ENCODE peak calls at places on chromosomes 7 and 10, in nine cellular contexts. P, L, T, E, N, K, X, C and G are unnamed samples.

GRCh38 chr7:140719711-140720110 is 23.2 kb downstream of the NDUFB2 start:
- DNase-seq in L (peak; percentile 56), T (no peak), X (no peak), E (no peak), P (no peak), K (no peak), C (peak; percentile 30), N (no peak), G (no peak)

GRCh38 chr10:133260895-133261725 is 15.6 kb downstream of the ADAM8 start:
- DNase-seq in T (peak; percentile 49), K (peak; percentile 91), L (no peak), X (no peak), C (peak; percentile 13), P (peak; percentile 73), N (peak; percentile 55), E (peak; percentile 46), G (no peak)

GRCh38 chr10:110083884-110084283 is 76.1 kb downstream of the ADD3 start:
- DNase-seq in E (no peak), L (peak; percentile 53), X (no peak), P (no peak), N (no peak), K (no peak), T (no peak), C (peak; percentile 63), G (no peak)

GRCh38 chr7:27734583-27734982 is 5.4 kb upstream of the TAX1BP1 start:
- DNase-seq in N (no peak), C (no peak), K (no peak), P (no peak), L (no peak), E (no peak), X (no peak), T (no peak), G (no peak)

GRCh38 chr7:100586266-100587025 is at the start of gene FBXO24:
- DNase-seq in C (peak; percentile 100), K (peak; percentile 100), N (peak; percentile 100), L (peak; percentile 100), X (peak; percentile 100), E (peak; percentile 100), P (peak; percentile 100), T (peak; percentile 100), G (peak; percentile 99)

GRCh38 chr7:28623105-28623730 is 210.9 kb downstream of the CREB5 start:
- DNase-seq in T (no peak), E (no peak), K (no peak), X (no peak), C (peak; percentile 82), P (no peak), L (peak; percentile 85), N (no peak), G (no peak)

GRCh38 chr10:13659887-13660544 is 73.3 kb downstream of the PRPF18 start:
- DNase-seq in L (peak; percentile 50), C (peak; percentile 48), N (peak; percentile 35), T (peak; percentile 44), P (peak; percentile 59), X (no peak), E (peak; percentile 33), K (no peak), G (peak; percentile 20)

GRCh38 chr10:33484787-33485186 is 150.3 kb upstream of the NRP1 start:
- DNase-seq in P (no peak), N (no peak), X (no peak), L (peak; percentile 66), E (no peak), K (no peak), T (no peak), C (no peak), G (no peak)

GRCh38 chr7:30447466-30447865 is 31.1 kb downstream of the NOD1 start:
- DNase-seq in L (no peak), K (no peak), E (no peak), N (no peak), P (no peak), C (no peak), X (no peak), T (no peak), G (no peak)

GRCh38 chr10:103076996-103077395 is 116.1 kb downstream of the NT5C2 start:
- DNase-seq in E (no peak), N (no peak), T (no peak), K (no peak), C (no peak), X (no peak), L (no peak), P (no peak), G (no peak)

GRCh38 chr10:48516878-48517277 is 88.0 kb downstream of the ARHGAP22 start:
- DNase-seq in T (no peak), N (no peak), E (no peak), C (no peak), L (no peak), K (no peak), P (no peak), X (peak; percentile 35), G (no peak)

GRCh38 chr10:11255796-11256444 is 238.2 kb downstream of the CELF2 start:
- DNase-seq in N (no peak), K (no peak), P (no peak), C (no peak), X (no peak), E (no peak), T (no peak), L (no peak), G (no peak)

GRCh38 chr10:25493122-25493893 is 318.5 kb downstream of the GPR158 start:
- DNase-seq in T (peak; percentile 90), K (no peak), N (no peak), P (peak; percentile 28), E (no peak), X (no peak), C (peak; percentile 97), L (peak; percentile 0), G (no peak)

GRCh38 chr10:102420443-102420809 is 210 bp upstream of the FBXL15 start:
- DNase-seq in P (peak; percentile 83), N (peak; percentile 91), C (no peak), E (no peak), K (no peak), L (no peak), T (peak; percentile 94), X (no peak), G (no peak)

GRCh38 chr7:98107313-98107691 is 640 bp downstream of the LMTK2 start:
- DNase-seq in X (no peak), N (no peak), C (no peak), T (peak; percentile 34), L (no peak), P (no peak), E (no peak), K (no peak), G (no peak)

GRCh38 chr10:133199992-133200611 is 29.9 kb upstream of the UTF1 start:
- DNase-seq in P (no peak), T (no peak), E (no peak), L (no peak), X (no peak), K (peak; percentile 66), N (no peak), C (no peak), G (no peak)

GRCh38 chr7:94647295-94647694 is 8.6 kb downstream of the SGCE start:
- DNase-seq in C (no peak), P (no peak), K (no peak), E (no peak), X (no peak), T (no peak), L (no peak), N (no peak), G (no peak)

GRCh38 chr10:94146746-94147145 is 153.0 kb downstream of the PLCE1 start:
- DNase-seq in L (no peak), T (no peak), N (no peak), K (no peak), X (no peak), P (no peak), C (no peak), E (no peak), G (no peak)
- H3K27ac ChIP-seq in L (no peak overlapping the region), T (no peak overlapping the region), N (no peak overlapping the region), K (no peak overlapping the region), X (no peak overlapping the region), P (no peak overlapping the region), C (no peak overlapping the region), E (no peak overlapping the region), G (no peak overlapping the region)

GRCh38 chr10:111968624-111969023 is 214.9 kb downstream of the GPAM start:
- DNase-seq in P (no peak), N (no peak), E (no peak), C (no peak), T (no peak), X (no peak), K (no peak), L (no peak), G (no peak)
- H3K27ac ChIP-seq in P (no peak overlapping the region), N (no peak overlapping the region), E (no peak overlapping the region), C (no peak overlapping the region), T (no peak overlapping the region), X (no peak overlapping the region), K (no peak overlapping the region), L (no peak overlapping the region), G (no peak overlapping the region)

GRCh38 chr7:2037805-2038635 is 194.7 kb downstream of the MAD1L1 start:
- DNase-seq in T (no peak), E (no peak), N (peak; percentile 82), K (peak; percentile 59), X (peak; percentile 45), C (peak; percentile 72), P (no peak), L (peak; percentile 80), G (no peak)
- H3K27ac ChIP-seq in T (no peak overlapping the region), E (peak overlapping the region; percentile 15), N (peak overlapping the region; percentile 66), K (no peak overlapping the region), X (no peak overlapping the region), C (peak overlapping the region; percentile 49), P (no peak overlapping the region), L (peak overlapping the region; percentile 56), G (no peak overlapping the region)

GRCh38 chr7:55569797-55570196 is 2.5 kb downstream of the VOPP1 start:
- DNase-seq in X (no peak), E (no peak), C (no peak), L (no peak), N (no peak), K (peak; percentile 53), P (no peak), T (no peak), G (no peak)

GRCh38 chr7:55570218-55570873 is 2.0 kb downstream of the VOPP1 start:
- DNase-seq in K (peak; percentile 37), P (no peak), C (peak; percentile 47), X (no peak), E (no peak), L (no peak), T (no peak), N (no peak), G (no peak)

GRCh38 chr7:55567495-55568070 is 4.7 kb downstream of the VOPP1 start:
- DNase-seq in C (no peak), E (no peak), L (no peak), X (no peak), N (no peak), P (no peak), T (no peak), K (no peak), G (no peak)

GRCh38 chr7:55569269-55569663 is 3.0 kb downstream of the VOPP1 start:
- DNase-seq in X (no peak), E (no peak), N (no peak), T (no peak), P (no peak), L (no peak), K (peak; percentile 51), C (no peak), G (no peak)

DNA sequence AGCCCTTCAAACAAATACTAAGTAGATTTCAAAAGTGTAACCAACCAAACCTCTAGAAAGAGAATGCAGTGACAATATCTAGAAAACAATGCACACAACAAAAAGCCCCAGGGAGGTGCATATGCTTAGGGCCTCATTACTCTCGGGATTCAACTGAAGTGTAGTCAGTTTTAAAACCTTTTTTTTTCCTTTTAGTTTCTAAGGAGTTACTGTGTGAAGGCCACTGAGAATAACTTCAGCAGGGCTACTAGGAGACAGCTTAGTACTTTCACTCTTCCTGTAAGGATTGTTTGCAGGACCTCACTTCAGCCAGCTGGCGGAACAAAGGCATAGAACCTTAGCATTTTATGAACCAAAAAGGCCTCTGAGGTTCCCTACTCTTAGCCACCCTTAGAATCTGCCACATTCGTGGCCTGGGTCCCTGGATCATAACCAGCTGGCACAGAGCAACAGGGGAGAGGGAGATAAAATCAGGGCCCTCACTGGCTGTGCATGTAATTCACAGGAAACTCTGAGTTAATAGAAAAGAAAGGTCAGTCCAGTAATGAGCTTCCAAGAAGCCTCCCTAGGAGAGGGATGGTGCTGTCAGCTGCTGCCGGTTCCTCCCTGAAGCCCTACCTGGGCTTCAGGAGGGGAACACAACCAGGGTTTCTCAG is 3.6 kb downstream of the VOPP1 start:
- DNase-seq in X (no peak), T (no peak), E (no peak), C (peak; percentile 33), L (peak; percentile 31), P (no peak), K (no peak), N (peak; percentile 29), G (no peak)
- H3K27ac ChIP-seq in X (no peak overlapping the region), T (no peak overlapping the region), E (no peak overlapping the region), C (no peak overlapping the region), L (no peak overlapping the region), P (no peak overlapping the region), K (peak overlapping the region; percentile 48), N (peak overlapping the region; percentile 67), G (no peak overlapping the region)